ENCODE peak calls at places on chromosomes 7 and 10, in four cellular contexts. One of them, this sample, is unnamed.

GRCh38 chr10:30973737-30974136 is 57.9 kb downstream of the ZNF438 start:
- DNase-seq in IMR-90: no peak
- DNase-seq in HepG2: no peak
- DNase-seq in K562: no peak
- DNase-seq in this sample: no peak

GRCh38 chr7:1359681-1360485 is 99.4 kb downstream of the MICALL2 start:
- DNase-seq in K562: no peak
- DNase-seq in IMR-90: no peak
- DNase-seq in HepG2: no peak
- DNase-seq in this sample: no peak

GRCh38 chr7:151199196-151199874 is 11.0 kb downstream of the H2BK1 start:
- DNase-seq in IMR-90: no peak
- DNase-seq in HepG2: no peak
- DNase-seq in K562: no peak
- DNase-seq in this sample: no peak

GRCh38 chr10:117217196-117217761 is 20.0 kb downstream of the KCNK18 start:
- DNase-seq in K562: no peak
- DNase-seq in IMR-90: no peak
- DNase-seq in HepG2: no peak
- DNase-seq in this sample: peak; percentile 36

GRCh38 chr7:28551311-28551710 is 139.0 kb downstream of the CREB5 start:
- DNase-seq in K562: no peak
- DNase-seq in IMR-90: peak; percentile 52
- DNase-seq in HepG2: no peak
- DNase-seq in this sample: no peak

GRCh38 chr10:88194961-88195367 is 331.5 kb downstream of the PTEN start:
- DNase-seq in K562: no peak
- DNase-seq in HepG2: no peak
- DNase-seq in IMR-90: peak; percentile 41
- DNase-seq in this sample: no peak

GRCh38 chr7:84705701-84706100 is 481.2 kb downstream of the SEMA3D start:
- DNase-seq in K562: no peak
- DNase-seq in HepG2: no peak
- DNase-seq in IMR-90: no peak
- DNase-seq in this sample: peak; percentile 26

GRCh38 chr10:7085913-7086589 is 324.8 kb downstream of the SFMBT2 start:
- DNase-seq in K562: peak; percentile 35
- DNase-seq in HepG2: no peak
- DNase-seq in IMR-90: peak; percentile 72
- DNase-seq in this sample: peak; percentile 11

GRCh38 chr7:74372060-74372408 is 81.7 kb upstream of the GTF2IRD1 start:
- DNase-seq in K562: no peak
- DNase-seq in IMR-90: no peak
- DNase-seq in HepG2: no peak
- DNase-seq in this sample: no peak

GRCh38 chr10:29692121-29692539 is 57.4 kb upstream of the SVIL start:
- DNase-seq in IMR-90: peak; percentile 35
- DNase-seq in HepG2: no peak
- DNase-seq in K562: no peak
- DNase-seq in this sample: no peak

GRCh38 chr7:27576360-27576944 is 86.2 kb downstream of the HIBADH start:
- DNase-seq in K562: peak; percentile 19
- DNase-seq in HepG2: peak; percentile 21
- DNase-seq in IMR-90: peak; percentile 46
- DNase-seq in this sample: peak; percentile 38

GRCh38 chr7:16836481-16836880 is 31.7 kb upstream of the AGR2 start:
- DNase-seq in IMR-90: peak; percentile 4
- DNase-seq in K562: no peak
- DNase-seq in HepG2: no peak
- DNase-seq in this sample: no peak

DNA sequence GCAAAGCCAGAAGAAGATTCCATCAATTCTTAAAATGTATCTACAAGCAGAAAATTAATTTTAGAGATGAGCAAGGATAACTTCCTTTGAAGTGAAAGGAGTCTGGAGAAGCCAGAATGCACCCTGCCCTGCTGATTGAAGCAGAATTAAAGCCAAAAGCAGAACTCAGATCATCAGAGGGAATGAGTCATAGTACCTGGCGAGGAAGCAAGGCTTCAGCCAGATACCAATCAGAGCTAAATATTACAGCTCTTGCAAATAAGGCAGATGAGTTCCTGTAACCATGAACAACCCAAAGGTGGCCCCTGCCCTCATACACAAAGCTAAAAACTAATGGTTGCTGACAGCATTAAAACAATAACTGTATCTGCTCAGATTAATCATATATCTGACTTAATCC is 10.4 kb downstream of the HTR7 start:
- DNase-seq in IMR-90: peak; percentile 37
- DNase-seq in K562: no peak
- DNase-seq in HepG2: no peak
- DNase-seq in this sample: no peak
- TF ChIP-seq MAZ in IMR-90: no peak
- TF ChIP-seq MAZ in K562: no peak
- TF ChIP-seq MAZ in HepG2: no peak
- TF ChIP-seq MAZ in this sample: no peak

GRCh38 chr7:130143986-130144618 is 61.1 kb downstream of the TMEM209 start:
- DNase-seq in HepG2: peak; percentile 75
- DNase-seq in K562: no peak
- DNase-seq in IMR-90: no peak
- DNase-seq in this sample: no peak
- TF ChIP-seq MAZ in HepG2: no peak
- TF ChIP-seq MAZ in K562: no peak
- TF ChIP-seq MAZ in IMR-90: no peak
- TF ChIP-seq MAZ in this sample: no peak

GRCh38 chr7:47479821-47480575 is 101.9 kb downstream of the TNS3 start:
- DNase-seq in K562: no peak
- DNase-seq in IMR-90: no peak
- DNase-seq in HepG2: no peak
- DNase-seq in this sample: no peak

GRCh38 chr7:47480576-47481538 is 101.1 kb downstream of the TNS3 start:
- DNase-seq in IMR-90: no peak
- DNase-seq in HepG2: no peak
- DNase-seq in K562: no peak
- DNase-seq in this sample: no peak

GRCh38 chr7:47483604-47484273 is 98.2 kb downstream of the TNS3 start:
- DNase-seq in K562: no peak
- DNase-seq in HepG2: peak; percentile 36
- DNase-seq in IMR-90: peak; percentile 38
- DNase-seq in this sample: no peak

GRCh38 chr7:47481656-47482012 is 100.3 kb downstream of the TNS3 start:
- DNase-seq in K562: no peak
- DNase-seq in IMR-90: no peak
- DNase-seq in HepG2: no peak
- DNase-seq in this sample: no peak

DNA sequence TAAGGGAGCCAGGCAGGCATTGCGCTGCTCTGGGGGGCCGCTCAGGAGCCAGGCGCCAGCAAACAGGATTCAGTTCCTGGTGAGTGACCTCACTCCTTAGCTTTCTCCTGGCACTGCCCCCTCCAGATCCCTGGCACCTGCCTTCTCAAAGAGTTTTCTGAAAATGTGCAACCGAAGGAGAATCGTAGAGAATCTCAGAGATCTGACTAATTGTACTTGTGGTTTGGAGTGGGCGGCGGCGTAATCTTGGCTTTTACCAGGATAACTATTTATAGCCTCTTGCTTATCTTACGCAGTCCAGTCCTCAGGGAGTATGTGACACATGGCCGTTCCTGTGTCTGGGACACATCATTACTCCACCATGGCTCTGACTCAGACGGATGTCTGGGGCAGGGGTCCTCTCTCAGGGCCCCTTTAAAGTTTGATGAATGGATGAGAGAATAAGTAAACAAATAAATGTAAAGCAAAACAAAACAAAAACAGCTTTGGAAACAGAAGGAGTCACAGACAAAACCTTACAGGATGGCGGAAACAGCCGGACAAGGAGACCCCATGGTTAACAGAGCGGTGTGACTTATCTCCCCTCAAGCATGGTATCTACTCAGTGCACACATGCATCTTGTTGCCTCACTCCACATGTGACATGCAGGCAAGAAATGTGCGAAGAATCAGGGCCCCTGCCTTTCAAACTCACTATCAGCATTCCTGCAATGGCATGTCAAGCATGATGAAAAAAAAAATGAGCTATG is 99.7 kb downstream of the TNS3 start:
- DNase-seq in HepG2: no peak
- DNase-seq in IMR-90: peak; percentile 98
- DNase-seq in K562: peak; percentile 54
- DNase-seq in this sample: no peak
- TF ChIP-seq MAZ in HepG2: no peak
- TF ChIP-seq MAZ in IMR-90: peak; percentile 34
- TF ChIP-seq MAZ in K562: no peak
- TF ChIP-seq MAZ in this sample: no peak

GRCh38 chr10:71303569-71303907 is 15.5 kb upstream of the SLC29A3 start:
- DNase-seq in K562: no peak
- DNase-seq in HepG2: no peak
- DNase-seq in IMR-90: no peak
- DNase-seq in this sample: no peak

GRCh38 chr10:71300555-71301370 is 18.3 kb upstream of the SLC29A3 start:
- DNase-seq in K562: no peak
- DNase-seq in IMR-90: no peak
- DNase-seq in HepG2: no peak
- DNase-seq in this sample: no peak

GRCh38 chr10:71302451-71302850 is 16.6 kb upstream of the SLC29A3 start:
- DNase-seq in HepG2: no peak
- DNase-seq in K562: no peak
- DNase-seq in IMR-90: no peak
- DNase-seq in this sample: no peak

GRCh38 chr10:71301371-71301916 is 17.6 kb upstream of the SLC29A3 start:
- DNase-seq in HepG2: no peak
- DNase-seq in IMR-90: no peak
- DNase-seq in K562: no peak
- DNase-seq in this sample: no peak

GRCh38 chr10:71302874-71303568 is 16.0 kb upstream of the SLC29A3 start:
- DNase-seq in HepG2: peak; percentile 65
- DNase-seq in IMR-90: peak; percentile 61
- DNase-seq in K562: peak; percentile 52
- DNase-seq in this sample: peak; percentile 73
- TF ChIP-seq MAZ in HepG2: no peak
- TF ChIP-seq MAZ in IMR-90: no peak
- TF ChIP-seq MAZ in K562: no peak
- TF ChIP-seq MAZ in this sample: no peak

GRCh38 chr10:11742009-11742778 is at the start of gene ECHDC3:
- DNase-seq in K562: peak; percentile 96
- DNase-seq in HepG2: no peak
- DNase-seq in IMR-90: no peak
- DNase-seq in this sample: peak; percentile 45
- TF ChIP-seq MAZ in K562: peak; percentile 72
- TF ChIP-seq MAZ in HepG2: no peak
- TF ChIP-seq MAZ in IMR-90: no peak
- TF ChIP-seq MAZ in this sample: no peak

This sample was measured in A549.